ENCODE peak calls at places on chromosome 14, in five cellular contexts. P, Q, C, R and L are unnamed samples.
A peak's percentile ranks its signal among the peaks of the same experiment; 100 is the strongest.

GRCh38 chr14:41476526-41476925 is 130.2 kb upstream of the LRFN5 start:
- DNase-seq in C (no peak), R (no peak), P (no peak), Q (no peak), L (no peak)

GRCh38 chr14:32588448-32589320 is 259.6 kb downstream of the AKAP6 start:
- DNase-seq in P (no peak), C (no peak), R (no peak), Q (no peak), L (no peak)

GRCh38 chr14:61927015-61927414 is 164.8 kb downstream of the SNAPC1 start:
- DNase-seq in P (no peak), Q (no peak), R (peak; percentile 44), C (no peak), L (peak; percentile 30)

GRCh38 chr14:69873877-69874780 is 5.1 kb upstream of the SMOC1 start:
- DNase-seq in Q (no peak), R (peak; percentile 16), P (no peak), C (no peak), L (no peak)

GRCh38 chr14:105286759-105287144 is 14.0 kb downstream of the BRF1 start:
- DNase-seq in R (no peak), C (no peak), Q (no peak), P (no peak), L (no peak)

GRCh38 chr14:70448633-70449032 is 3.3 kb upstream of the ADAM21 start:
- DNase-seq in R (peak; percentile 5), P (no peak), Q (no peak), C (no peak), L (peak; percentile 29)

GRCh38 chr14:104040539-104040938 is 45.0 kb upstream of the ASPG start:
- DNase-seq in P (no peak), C (no peak), R (no peak), Q (no peak), L (no peak)

GRCh38 chr14:88424573-88424972 is 39.1 kb downstream of the SPATA7 start:
- DNase-seq in R (no peak), P (no peak), C (no peak), Q (no peak), L (no peak)